ENCODE peak calls at places on chromosomes 4 and X, in eight cellular contexts. L, F, A, K, Y, J, B and I are unnamed samples.

GRCh38 chr4:162715401-162715800 is 451.3 kb downstream of the NAF1 start:
- DNase-seq in L (no peak), F (no peak), Y (no peak), B (no peak), J (no peak), A (no peak), K (no peak), I (no peak)

GRCh38 chrX:12548746-12549145 is 242.5 kb upstream of the PRPS2 start:
- DNase-seq in A (no peak), J (peak; percentile 23), K (no peak), L (no peak), B (peak; percentile 12), Y (no peak), F (no peak), I (no peak)

GRCh38 chr4:152257601-152258066 is 278.3 kb downstream of the FBXW7 start:
- DNase-seq in J (no peak), F (no peak), K (no peak), A (no peak), Y (no peak), B (no peak), L (no peak), I (no peak)

GRCh38 chrX:348461-349117 is 30.0 kb upstream of the GTPBP6 start:
- DNase-seq in A (no peak), J (no peak), K (no peak), F (no peak), B (no peak), Y (no peak), L (no peak), I (no peak)

GRCh38 chrX:119573222-119573621 is 1.1 kb upstream of the UBE2A start:
- DNase-seq in F (no peak), Y (no peak), J (no peak), K (no peak), L (no peak), A (no peak), B (no peak), I (no peak)

GRCh38 chrX:23756165-23756564 is 13.1 kb upstream of the ACOT9 start:
- DNase-seq in Y (no peak), A (peak; percentile 74), L (peak; percentile 17), J (peak; percentile 28), K (peak; percentile 47), F (no peak), B (peak; percentile 76), I (no peak)

GRCh38 chrX:13180807-13181206 is 136.4 kb upstream of the FAM9C start:
- DNase-seq in Y (no peak), L (no peak), J (no peak), F (no peak), A (no peak), K (no peak), B (no peak), I (no peak)

GRCh38 chr4:140131663-140132229 is 22.2 kb downstream of the MAML3 start:
- DNase-seq in L (no peak), A (no peak), F (no peak), B (no peak), Y (no peak), J (no peak), K (no peak), I (no peak)

GRCh38 chr4:142112451-142112850 is 476.1 kb downstream of the IL15 start:
- DNase-seq in L (no peak), B (no peak), K (no peak), F (no peak), Y (no peak), J (no peak), A (no peak), I (no peak)

GRCh38 chr4:61462451-61463326 is 262.6 kb downstream of the ADGRL3 start:
- DNase-seq in L (no peak), K (no peak), J (no peak), F (no peak), B (no peak), Y (no peak), A (no peak), I (no peak)

GRCh38 chr4:14529653-14530052 is 472.6 kb upstream of the CPEB2 start:
- DNase-seq in A (no peak), B (no peak), K (no peak), J (no peak), F (no peak), Y (no peak), L (no peak), I (no peak)

GRCh38 chr4:177696438-177696966 is 254.3 kb upstream of the AGA start:
- DNase-seq in K (no peak), F (no peak), A (no peak), Y (no peak), B (no peak), J (no peak), L (no peak), I (no peak)

GRCh38 chr4:38290914-38291313 is 330.7 kb downstream of the PTTG2 start:
- DNase-seq in K (no peak), B (no peak), J (no peak), F (no peak), A (no peak), L (no peak), Y (no peak), I (no peak)

GRCh38 chr4:139229534-139230039 is 50.4 kb downstream of the MGARP start:
- DNase-seq in K (no peak), Y (no peak), F (no peak), A (peak; percentile 29), B (no peak), J (no peak), L (no peak), I (peak; percentile 33)

GRCh38 chrX:125826774-125827451 is 339.2 kb downstream of the DCAF12L2 start:
- DNase-seq in B (no peak), F (no peak), J (no peak), Y (no peak), A (no peak), L (no peak), K (no peak), I (no peak)

GRCh38 chrX:125826080-125826479 is 340.0 kb downstream of the DCAF12L2 start:
- DNase-seq in J (no peak), Y (no peak), B (no peak), A (no peak), K (no peak), L (no peak), F (no peak), I (no peak)
- TF ChIP-seq CTCF in J (peak; percentile 45), Y (no peak), B (peak; percentile 39), A (no peak), K (no peak), L (no peak), F (no peak), I (no peak)

GRCh38 chrX:22278375-22278774 is 5.7 kb downstream of the CBLL2 start:
- DNase-seq in F (no peak), B (no peak), Y (no peak), L (no peak), K (no peak), A (no peak), J (no peak), I (no peak)
- TF ChIP-seq CTCF in F (no peak), B (no peak), Y (no peak), L (no peak), K (no peak), A (no peak), J (peak; percentile 32), I (no peak)

DNA sequence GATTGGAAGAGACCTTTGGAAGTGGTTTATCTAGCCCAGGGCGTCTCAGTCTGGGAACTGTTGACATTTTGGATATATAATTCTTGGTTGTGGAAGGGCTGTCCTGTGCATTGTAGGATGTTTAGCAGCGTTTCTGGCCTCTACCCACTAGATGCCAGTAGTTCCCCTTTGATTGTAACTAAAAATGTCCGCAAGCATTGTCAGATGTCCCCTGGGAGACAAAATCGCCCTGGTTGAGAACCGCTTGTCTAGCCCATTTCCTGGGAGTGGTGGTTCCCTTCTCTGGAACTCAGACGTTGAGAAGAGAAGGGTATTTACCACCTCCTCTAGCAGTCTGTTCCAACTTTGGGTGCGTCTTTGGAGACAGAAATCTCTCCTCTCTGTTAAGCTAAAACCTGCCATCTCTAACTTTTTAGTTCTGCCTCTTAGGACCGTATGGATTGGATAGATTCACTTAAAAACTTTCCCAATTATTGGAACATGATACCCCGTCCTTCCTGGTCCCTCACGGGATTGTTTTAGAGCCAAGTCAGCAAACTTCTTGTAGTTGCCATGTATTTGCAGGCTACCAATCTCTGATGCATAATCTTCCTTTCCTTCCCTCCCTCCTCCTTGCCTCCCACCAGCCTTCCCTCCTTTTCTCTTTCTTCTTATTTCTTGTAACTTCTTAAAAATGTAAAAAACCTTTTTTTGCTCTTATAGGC is 13.9 kb downstream of the TMEM165 start:
- DNase-seq in J (no peak), L (no peak), K (no peak), A (no peak), F (no peak), B (no peak), Y (no peak), I (no peak)
- TF ChIP-seq CTCF in J (peak; percentile 31), L (no peak), K (peak; percentile 25), A (no peak), F (peak; percentile 24), B (peak; percentile 32), Y (peak; percentile 53), I (peak; percentile 62)

DNA sequence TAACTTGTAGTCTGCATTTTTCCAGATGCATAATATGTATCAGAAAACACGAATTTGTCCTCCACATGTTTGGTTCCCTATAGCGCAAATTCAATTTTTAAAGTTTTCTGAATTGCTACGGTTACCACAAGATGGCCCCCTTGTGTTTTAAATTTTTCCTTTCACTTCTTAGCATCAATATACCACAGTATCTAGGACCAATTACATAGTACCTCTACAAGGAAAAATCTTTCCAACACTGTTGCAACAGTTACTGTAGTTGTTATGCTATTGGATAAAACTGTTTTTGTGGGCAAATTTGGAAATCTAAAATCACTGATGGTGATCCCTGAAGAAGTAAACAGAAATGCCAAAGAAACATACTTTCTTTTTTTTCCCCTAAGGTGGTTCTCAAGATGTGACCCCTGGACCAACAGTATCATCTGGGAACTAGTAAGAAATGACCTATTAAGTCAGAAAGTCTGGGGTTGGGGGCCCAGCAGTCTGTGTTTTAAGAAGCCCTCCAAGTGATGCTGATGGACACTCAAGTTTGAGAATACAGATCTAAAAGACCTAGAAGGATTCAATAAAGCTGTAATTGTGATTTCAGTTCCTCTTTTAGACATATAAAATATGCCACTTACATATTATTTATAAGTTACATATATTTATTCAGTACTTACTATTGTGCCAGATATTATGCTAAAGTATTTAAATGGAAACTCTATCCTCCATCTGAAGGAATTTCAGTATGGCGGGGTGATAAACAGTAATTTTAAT is 3.1 kb downstream of the ZGRF1 start:
- DNase-seq in A (no peak), K (no peak), Y (peak; percentile 19), J (no peak), B (no peak), L (no peak), F (no peak), I (no peak)
- TF ChIP-seq CTCF in A (no peak), K (peak; percentile 74), Y (peak; percentile 46), J (peak; percentile 54), B (peak; percentile 75), L (no peak), F (no peak), I (peak; percentile 58)